ENCODE peak calls at places on chromosomes 11 and 22, in eight cellular contexts. L, M, Q, T, X, P, F and U are unnamed samples.
A peak's percentile ranks its signal among the peaks of the same experiment; 100 is the strongest.

GRCh38 chr11:28539239-28540025 is 431.2 kb downstream of the METTL15 start:
- DNase-seq in L (no peak), M (no peak), Q (no peak), T (no peak), X (no peak), P (no peak), F (no peak), U (no peak)

GRCh38 chr11:17733261-17733660 is 1.3 kb upstream of the KCNC1 start:
- DNase-seq in L (no peak), M (no peak), Q (no peak), T (no peak), X (no peak), P (no peak), F (no peak), U (no peak)

GRCh38 chr11:119322921-119323531 is 6.1 kb upstream of the MCAM start:
- DNase-seq in L (no peak), M (no peak), Q (no peak), T (no peak), X (no peak), P (no peak), F (no peak), U (no peak)

GRCh38 chr11:123072279-123072678 is 10.3 kb upstream of the HSPA8 start:
- DNase-seq in L (no peak), M (no peak), Q (no peak), T (no peak), X (no peak), P (no peak), F (no peak), U (no peak)

GRCh38 chr22:38313384-38313955 is 3.8 kb downstream of the CSNK1E start:
- DNase-seq in L (no peak), M (no peak), Q (peak; percentile 78), T (no peak), X (no peak), P (peak; percentile 78), F (peak; percentile 85), U (peak; percentile 94)

GRCh38 chr11:116224154-116224888 is 548.5 kb downstream of the BUD13 start:
- DNase-seq in L (peak; percentile 6), M (no peak), Q (peak; percentile 28), T (no peak), X (peak; percentile 82), P (no peak), F (no peak), U (peak; percentile 2)

GRCh38 chr11:69344570-69345145 is 50.7 kb downstream of the MYEOV start:
- DNase-seq in L (no peak), M (no peak), Q (no peak), T (peak; percentile 13), X (no peak), P (no peak), F (no peak), U (peak; percentile 52)

GRCh38 chr11:117110294-117110950 is 12.2 kb upstream of the SIK3 start:
- DNase-seq in L (no peak), M (no peak), Q (no peak), T (no peak), X (no peak), P (no peak), F (no peak), U (no peak)

GRCh38 chr22:43446881-43447280 is 35.1 kb downstream of the MPPED1 start:
- DNase-seq in L (no peak), M (no peak), Q (no peak), T (no peak), X (no peak), P (no peak), F (peak; percentile 36), U (no peak)

GRCh38 chr22:47162865-47163264 is 400.4 kb downstream of the TBC1D22A start:
- DNase-seq in L (no peak), M (no peak), Q (no peak), T (peak; percentile 38), X (no peak), P (no peak), F (peak; percentile 43), U (peak; percentile 30)

GRCh38 chr22:22111983-22112382 is 129.4 kb upstream of the TOP3B start:
- DNase-seq in L (no peak), M (no peak), Q (no peak), T (no peak), X (no peak), P (no peak), F (no peak), U (no peak)

GRCh38 chr22:31039393-31039792 is 41.7 kb upstream of the SMTN start:
- DNase-seq in L (no peak), M (no peak), Q (no peak), T (no peak), X (no peak), P (peak; percentile 22), F (no peak), U (no peak)

GRCh38 chr11:86952933-86953637 is 2.1 kb downstream of the FZD4 start:
- DNase-seq in L (no peak), M (no peak), Q (no peak), T (no peak), X (no peak), P (no peak), F (no peak), U (no peak)

GRCh38 chr11:5809122-5809519 is 397 bp downstream of the OR52N2 start:
- DNase-seq in L (no peak), M (no peak), Q (no peak), T (no peak), X (no peak), P (no peak), F (no peak), U (no peak)

GRCh38 chr11:9868641-9869040 is 204.8 kb downstream of the SWAP70 start:
- DNase-seq in L (no peak), M (no peak), Q (no peak), T (no peak), X (no peak), P (no peak), F (no peak), U (no peak)

GRCh38 chr11:129277216-129277838 is 85.2 kb upstream of the ARHGAP32 start:
- DNase-seq in L (no peak), M (no peak), Q (no peak), T (no peak), X (peak; percentile 33), P (no peak), F (no peak), U (no peak)

GRCh38 chr11:126080206-126080941 is 17.7 kb upstream of the CDON start:
- DNase-seq in L (no peak), M (no peak), Q (no peak), T (no peak), X (no peak), P (no peak), F (no peak), U (no peak)

GRCh38 chr22:30304495-30305244 is 15.4 kb upstream of the CASTOR1 start:
- DNase-seq in L (no peak), M (no peak), Q (no peak), T (peak; percentile 51), X (no peak), P (no peak), F (no peak), U (no peak)

GRCh38 chr11:5655474-5655873 is 29.4 kb downstream of the TRIM5 start:
- DNase-seq in L (no peak), M (no peak), Q (no peak), T (no peak), X (no peak), P (no peak), F (no peak), U (no peak)

GRCh38 chr11:112610996-112611795 is 350.0 kb upstream of the NCAM1 start:
- DNase-seq in L (no peak), M (no peak), Q (no peak), T (no peak), X (no peak), P (no peak), F (no peak), U (no peak)

GRCh38 chr22:29716814-29717213 is 3.0 kb upstream of the CABP7 start:
- DNase-seq in L (peak; percentile 24), M (no peak), Q (peak; percentile 60), T (peak; percentile 64), X (peak; percentile 84), P (peak; percentile 43), F (no peak), U (peak; percentile 69)

GRCh38 chr22:17007257-17007656 is 765 bp downstream of the GAB4 start:
- DNase-seq in L (no peak), M (no peak), Q (no peak), T (no peak), X (no peak), P (no peak), F (no peak), U (no peak)

GRCh38 chr22:17009640-17010291 is 1.7 kb upstream of the GAB4 start:
- DNase-seq in L (no peak), M (no peak), Q (no peak), T (no peak), X (no peak), P (no peak), F (no peak), U (no peak)

GRCh38 chr22:17013396-17014100 is 5.5 kb upstream of the GAB4 start:
- DNase-seq in L (no peak), M (no peak), Q (no peak), T (no peak), X (no peak), P (no peak), F (no peak), U (no peak)

GRCh38 chr22:17012267-17012666 is 4.2 kb upstream of the GAB4 start:
- DNase-seq in L (no peak), M (no peak), Q (no peak), T (no peak), X (no peak), P (no peak), F (no peak), U (no peak)

GRCh38 chr22:17007852-17008731 is at the start of gene GAB4:
- DNase-seq in L (no peak), M (no peak), Q (no peak), T (no peak), X (no peak), P (no peak), F (peak; percentile 58), U (no peak)
- H3K4me3 ChIP-seq in L (no peak within 1 kb of the TSS), M (no peak within 1 kb of the TSS), Q (no peak within 1 kb of the TSS), T (no peak within 1 kb of the TSS), X (no peak within 1 kb of the TSS), P (no peak within 1 kb of the TSS), F (no peak within 1 kb of the TSS), U (no peak within 1 kb of the TSS)

GRCh38 chr11:102148059-102148458 is 37.8 kb downstream of the YAP1 start:
- DNase-seq in L (no peak), M (no peak), Q (no peak), T (no peak), X (no peak), P (no peak), F (no peak), U (no peak)
- H3K9me3 ChIP-seq in L (no peaks in the 10 kb centered on the region), M (no peaks in the 10 kb centered on the region), Q (no peaks in the 10 kb centered on the region), T (no peaks in the 10 kb centered on the region), X (no peaks in the 10 kb centered on the region), P (no peaks in the 10 kb centered on the region), F (no peaks in the 10 kb centered on the region), U (no peaks in the 10 kb centered on the region)

GRCh38 chr11:120565436-120566155 is 54.0 kb downstream of the GRIK4 start:
- DNase-seq in L (no peak), M (no peak), Q (no peak), T (no peak), X (no peak), P (no peak), F (no peak), U (no peak)
- H3K4me3 ChIP-seq in L (no peak overlapping the region), M (no peak overlapping the region), Q (peak overlapping the region; percentile 56), T (no peak overlapping the region), X (no peak overlapping the region), P (peak overlapping the region; percentile 65), F (no peak overlapping the region), U (no peak overlapping the region)

DNA sequence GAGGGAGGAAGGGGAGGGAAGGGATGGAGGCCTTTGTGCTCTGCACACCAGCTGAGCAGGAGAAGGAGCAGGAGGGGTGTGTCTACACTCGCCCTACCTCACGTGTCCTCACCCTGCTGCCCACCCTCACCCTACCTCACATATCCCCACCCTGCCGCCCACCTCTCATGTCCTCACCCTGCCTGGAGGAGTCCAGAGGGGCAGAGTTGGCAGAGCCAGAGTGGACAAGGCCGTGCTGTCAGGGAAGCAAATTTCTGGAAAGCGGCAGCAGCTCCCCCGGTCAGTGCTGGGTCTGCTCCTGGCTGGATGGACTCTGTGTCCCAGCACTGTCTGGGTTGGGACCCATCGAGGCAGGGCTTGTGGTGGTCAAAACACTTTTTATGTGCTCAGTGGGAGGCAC is 799.6 kb downstream of the BRD1 start:
- DNase-seq in L (no peak), M (no peak), Q (no peak), T (no peak), X (no peak), P (no peak), F (no peak), U (no peak)
- H3K9me3 ChIP-seq in L (no peaks in the 10 kb centered on the region), M (no peaks in the 10 kb centered on the region), Q (no peaks in the 10 kb centered on the region), T (no peaks in the 10 kb centered on the region), X (no peaks in the 10 kb centered on the region), P (no peaks in the 10 kb centered on the region), F (no peaks in the 10 kb centered on the region), U (no peaks in the 10 kb centered on the region)